ENCODE peak calls at places on chromosomes 11 and 22, in four cellular contexts. T is SK-N-SH, Z is K562, G is HL-60. L is an unnamed sample.
A peak's percentile ranks its signal among the peaks of the same experiment; 100 is the strongest.

GRCh38 chr11:73323464-73323863 is 15.4 kb downstream of the ARHGEF17 start:
- DNase-seq in G (no peak), Z (peak; percentile 33), T (peak; percentile 54), L (peak; percentile 80)

GRCh38 chr11:119533931-119534694 is 111.1 kb upstream of the THY1 start:
- DNase-seq in T (peak; percentile 81), Z (peak; percentile 77), G (peak; percentile 75), L (peak; percentile 96)

GRCh38 chr22:29700949-29701927 is 18.6 kb upstream of the CABP7 start:
- DNase-seq in T (peak; percentile 64), G (peak; percentile 47), Z (peak; percentile 33), L (no peak)

GRCh38 chr11:8023831-8024555 is 36.9 kb downstream of the EIF3F start:
- DNase-seq in G (no peak), Z (no peak), T (no peak), L (peak; percentile 11)

GRCh38 chr11:2789331-2789730 is 89.5 kb upstream of the KCNQ1OT1 start:
- DNase-seq in G (no peak), T (no peak), Z (no peak), L (peak; percentile 42)

GRCh38 chr11:57427692-57428082 is 766 bp upstream of the SLC43A3 start:
- DNase-seq in G (no peak), Z (no peak), T (no peak), L (no peak)

GRCh38 chr11:5967708-5968107 is 586 bp downstream of the OR56A5 start:
- DNase-seq in G (no peak), T (no peak), Z (no peak), L (no peak)

GRCh38 chr11:133919330-133920108 is 37.2 kb downstream of the IGSF9B start:
- DNase-seq in Z (no peak), G (no peak), T (no peak), L (peak; percentile 57)

GRCh38 chr11:3838504-3838903 is 2.3 kb downstream of the RHOG start:
- DNase-seq in G (peak; percentile 44), T (no peak), Z (no peak), L (no peak)

GRCh38 chr11:3837793-3838192 is 3.0 kb downstream of the RHOG start:
- DNase-seq in T (no peak), Z (no peak), G (peak; percentile 98), L (no peak)

GRCh38 chr11:3841426-3842304 is 906 bp upstream of the RHOG start:
- DNase-seq in G (peak; percentile 91), T (peak; percentile 87), Z (peak; percentile 79), L (no peak)

GRCh38 chr11:3840870-3841425 is at the start of gene RHOG:
- DNase-seq in T (peak; percentile 97), G (peak; percentile 86), Z (peak; percentile 93), L (peak; percentile 89)

DNA sequence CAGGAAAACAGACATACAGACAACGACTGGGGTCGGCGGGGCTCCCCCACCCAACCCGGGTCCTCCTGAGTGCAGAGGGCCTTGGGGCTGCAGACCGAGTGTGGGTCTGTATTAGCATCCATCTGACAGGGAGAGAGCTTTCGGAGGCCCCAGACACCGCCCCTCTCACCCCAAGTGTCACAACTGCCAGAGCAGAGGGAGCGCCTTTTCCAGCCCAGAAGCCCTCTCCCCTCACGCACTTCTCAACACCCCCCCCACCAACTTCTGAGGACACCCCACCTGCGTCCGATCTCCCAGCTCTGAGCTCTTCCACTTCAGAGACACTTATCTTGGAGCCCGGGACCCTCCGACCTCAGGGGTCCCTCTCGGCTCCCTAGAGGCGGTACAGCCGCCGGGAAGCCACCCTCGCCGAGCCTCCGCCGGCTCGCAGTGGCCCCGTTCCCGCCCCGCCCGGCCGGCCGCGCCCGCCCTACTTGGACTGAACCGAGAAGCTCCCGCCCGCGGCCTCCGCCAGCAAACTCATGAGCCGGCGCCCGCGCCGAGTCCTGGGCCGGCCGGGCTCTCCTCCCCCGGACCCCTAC is 380 bp downstream of the RHOG start:
- DNase-seq in G (peak; percentile 58), Z (peak; percentile 45), T (peak; percentile 60), L (peak; percentile 81)
- TF ChIP-seq GABPA in G (no peak), Z (no peak), T (no peak), L (no peak)

GRCh38 chr11:17852246-17852645 is 117.7 kb downstream of the KCNC1 start:
- DNase-seq in Z (no peak), G (no peak), T (no peak), L (no peak)
- TF ChIP-seq GABPA in Z (no peak), G (no peak), T (no peak), L (no peak)

GRCh38 chr11:118401151-118401879 is at the start of gene ATP5MG:
- DNase-seq in G (peak; percentile 90), Z (peak; percentile 90), T (peak; percentile 89), L (peak; percentile 72)
- TF ChIP-seq GABPA in G (no peak), Z (peak; percentile 78), T (peak; percentile 66), L (peak; percentile 18)

GRCh38 chr22:45775569-45776312 is 104.1 kb downstream of the ATXN10 start:
- DNase-seq in Z (no peak), G (no peak), T (no peak), L (no peak)
- TF ChIP-seq GABPA in Z (no peak), G (no peak), T (no peak), L (no peak)

GRCh38 chr11:64925536-64926449 is 1.3 kb downstream of the PPP2R5B start:
- DNase-seq in G (no peak), T (peak; percentile 46), Z (peak; percentile 37), L (no peak)

GRCh38 chr11:64924910-64925284 is 408 bp downstream of the PPP2R5B start:
- DNase-seq in Z (peak; percentile 64), G (no peak), T (peak; percentile 72), L (no peak)

GRCh38 chr11:64926689-64927088 is 2.2 kb downstream of the PPP2R5B start:
- DNase-seq in T (no peak), G (no peak), Z (no peak), L (no peak)

GRCh38 chr11:64923151-64923661 is 1.3 kb upstream of the PPP2R5B start:
- DNase-seq in Z (no peak), G (no peak), T (no peak), L (no peak)

DNA sequence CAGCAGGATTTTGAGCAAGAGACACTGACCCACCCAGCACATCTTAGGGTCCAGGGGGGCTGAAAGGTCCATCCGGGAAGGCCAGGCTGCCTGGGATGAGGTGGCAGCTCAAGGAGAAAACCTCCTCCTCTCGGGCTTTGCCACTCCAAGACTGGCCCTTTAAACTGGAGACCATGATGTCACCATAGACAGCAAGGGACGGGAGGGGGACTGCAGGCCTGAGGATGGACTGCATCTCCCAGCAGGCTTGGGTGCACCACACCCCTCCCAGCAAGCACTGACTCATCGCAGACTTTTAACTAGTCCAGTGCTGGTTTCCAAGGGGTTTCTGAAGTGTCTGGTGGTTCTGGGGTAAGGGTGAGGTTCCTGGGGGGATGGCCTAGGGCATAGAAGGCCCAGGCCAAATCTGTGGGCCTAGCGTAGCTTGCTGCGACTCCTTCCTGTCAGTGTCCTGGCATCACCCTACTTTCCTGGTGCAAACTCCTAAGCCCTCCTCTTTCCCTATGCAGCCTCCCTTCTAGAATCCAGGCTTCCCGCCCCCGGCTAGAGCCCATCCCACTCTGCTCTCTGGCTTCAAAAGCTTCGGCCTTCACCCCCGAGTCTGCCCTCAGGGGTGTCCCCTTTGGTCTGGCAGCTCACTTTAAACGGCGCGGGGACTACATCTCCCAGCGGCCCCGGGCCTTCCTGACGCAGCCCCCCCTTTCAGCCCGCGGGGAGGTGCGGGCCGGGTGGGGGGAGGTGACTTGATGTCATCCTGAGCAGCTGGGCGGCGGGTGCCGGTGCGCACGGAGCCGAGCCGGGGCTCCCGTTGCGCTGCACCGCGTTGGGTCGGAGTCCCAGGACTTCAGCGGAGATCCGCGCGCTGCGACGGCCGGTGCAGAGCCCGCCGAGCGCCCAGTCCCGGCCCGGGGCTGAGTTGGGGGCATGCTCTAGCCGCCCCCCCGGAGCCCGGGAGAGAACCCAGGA is at the start of gene PPP2R5B:
- DNase-seq in G (peak; percentile 83), T (peak; percentile 97), Z (peak; percentile 95), L (peak; percentile 69)
- TF ChIP-seq GABPA in G (peak; percentile 58), T (peak; percentile 53), Z (peak; percentile 84), L (no peak)

GRCh38 chr11:88418508-88418907 is 81.0 kb upstream of the CTSC start:
- DNase-seq in G (no peak), T (no peak), Z (no peak), L (no peak)

GRCh38 chr11:88415495-88415894 is 78.0 kb upstream of the CTSC start:
- DNase-seq in T (no peak), G (no peak), Z (no peak), L (no peak)

GRCh38 chr11:88411265-88411664 is 73.7 kb upstream of the CTSC start:
- DNase-seq in G (no peak), T (no peak), Z (no peak), L (no peak)

GRCh38 chr11:88414385-88414861 is 76.9 kb upstream of the CTSC start:
- DNase-seq in T (peak; percentile 4), Z (no peak), G (peak; percentile 86), L (no peak)

DNA sequence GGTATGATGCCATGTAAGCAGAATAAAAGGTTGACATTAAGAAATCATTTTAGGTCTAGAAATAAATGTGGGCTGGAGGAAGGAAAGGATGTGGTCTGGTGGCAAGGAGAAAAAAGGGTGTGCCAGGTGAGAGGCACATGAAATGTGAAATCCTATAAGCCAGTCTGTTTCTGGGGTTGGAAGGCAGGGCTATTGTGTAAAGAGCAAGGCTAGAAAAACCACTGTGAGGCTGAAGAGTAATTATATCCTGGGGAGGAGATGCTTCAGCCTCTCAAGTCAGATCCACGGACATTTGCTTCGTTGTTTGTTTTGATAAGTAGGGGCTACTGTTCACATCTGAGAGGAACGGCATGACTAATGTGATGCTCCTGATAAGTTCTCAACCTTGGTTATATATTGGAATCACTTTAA is 77.5 kb upstream of the CTSC start:
- DNase-seq in Z (no peak), T (no peak), G (peak; percentile 52), L (no peak)
- TF ChIP-seq GABPA in Z (no peak), T (no peak), G (no peak), L (no peak)

L was measured in H1.